ENCODE peak calls at places on chromosome 4, in six cellular contexts. One of them, this sample, is unnamed.
A peak's percentile ranks its signal among the peaks of the same experiment; 100 is the strongest.

GRCh38 chr4:21888195-21888976 is 60.2 kb downstream of the KCNIP4 start:
- DNase-seq in mammary epithelial cell: peak; percentile 92
- DNase-seq in K562: no peak
- DNase-seq in PC-3: peak; percentile 90
- DNase-seq in uterus: no peak
- DNase-seq in fibroblast of lung: peak; percentile 93
- DNase-seq in this sample: peak; percentile 89

GRCh38 chr4:125105561-125105960 is 209.2 kb upstream of the FAT4 start:
- DNase-seq in fibroblast of lung: peak; percentile 63
- DNase-seq in uterus: no peak
- DNase-seq in K562: no peak
- DNase-seq in mammary epithelial cell: no peak
- DNase-seq in PC-3: no peak
- DNase-seq in this sample: no peak

GRCh38 chr4:136025540-136025939 is 1506.8 kb downstream of the PCDH18 start:
- DNase-seq in mammary epithelial cell: no peak
- DNase-seq in uterus: no peak
- DNase-seq in K562: no peak
- DNase-seq in fibroblast of lung: no peak
- DNase-seq in PC-3: no peak
- DNase-seq in this sample: no peak

GRCh38 chr4:15164571-15164970 is 162.3 kb downstream of the CPEB2 start:
- DNase-seq in uterus: no peak
- DNase-seq in K562: no peak
- DNase-seq in fibroblast of lung: no peak
- DNase-seq in PC-3: peak; percentile 17
- DNase-seq in mammary epithelial cell: peak; percentile 60
- DNase-seq in this sample: peak; percentile 56

GRCh38 chr4:154018659-154019058 is 229.8 kb upstream of the SFRP2 start:
- DNase-seq in K562: no peak
- DNase-seq in mammary epithelial cell: no peak
- DNase-seq in PC-3: no peak
- DNase-seq in uterus: no peak
- DNase-seq in fibroblast of lung: no peak
- DNase-seq in this sample: no peak

GRCh38 chr4:72744103-72744725 is 175.2 kb upstream of the ADAMTS3 start:
- DNase-seq in PC-3: no peak
- DNase-seq in K562: no peak
- DNase-seq in mammary epithelial cell: peak; percentile 80
- DNase-seq in uterus: no peak
- DNase-seq in fibroblast of lung: no peak
- DNase-seq in this sample: no peak

GRCh38 chr4:13849778-13850177 is 222.3 kb upstream of the BOD1L1 start:
- DNase-seq in PC-3: no peak
- DNase-seq in uterus: no peak
- DNase-seq in fibroblast of lung: no peak
- DNase-seq in K562: no peak
- DNase-seq in mammary epithelial cell: no peak
- DNase-seq in this sample: no peak

GRCh38 chr4:40507977-40508376 is 121.7 kb downstream of the RBM47 start:
- DNase-seq in uterus: no peak
- DNase-seq in PC-3: no peak
- DNase-seq in K562: no peak
- DNase-seq in mammary epithelial cell: no peak
- DNase-seq in fibroblast of lung: peak; percentile 13
- DNase-seq in this sample: no peak

GRCh38 chr4:24488399-24489164 is 95.8 kb downstream of the DHX15 start:
- DNase-seq in uterus: peak; percentile 66
- DNase-seq in PC-3: peak; percentile 75
- DNase-seq in fibroblast of lung: peak; percentile 70
- DNase-seq in mammary epithelial cell: peak; percentile 33
- DNase-seq in K562: peak; percentile 86
- DNase-seq in this sample: peak; percentile 62

GRCh38 chr4:113232194-113232593 is 182.7 kb downstream of the ANK2 start:
- DNase-seq in K562: no peak
- DNase-seq in fibroblast of lung: no peak
- DNase-seq in PC-3: no peak
- DNase-seq in mammary epithelial cell: no peak
- DNase-seq in uterus: no peak
- DNase-seq in this sample: peak; percentile 32

GRCh38 chr4:100510551-100510950 is 7.3 kb downstream of the EMCN start:
- DNase-seq in uterus: no peak
- DNase-seq in K562: no peak
- DNase-seq in fibroblast of lung: no peak
- DNase-seq in PC-3: no peak
- DNase-seq in mammary epithelial cell: no peak
- DNase-seq in this sample: no peak

GRCh38 chr4:40316333-40316781 is 18.8 kb upstream of the CHRNA9 start:
- DNase-seq in PC-3: peak; percentile 70
- DNase-seq in K562: no peak
- DNase-seq in uterus: peak; percentile 42
- DNase-seq in mammary epithelial cell: peak; percentile 92
- DNase-seq in fibroblast of lung: peak; percentile 96
- DNase-seq in this sample: peak; percentile 90

GRCh38 chr4:16092682-16093319 is 9.0 kb upstream of the PROM1 start:
- DNase-seq in mammary epithelial cell: no peak
- DNase-seq in PC-3: no peak
- DNase-seq in K562: no peak
- DNase-seq in uterus: no peak
- DNase-seq in fibroblast of lung: no peak
- DNase-seq in this sample: no peak

GRCh38 chr4:177182156-177182555 is 127.5 kb upstream of the NEIL3 start:
- DNase-seq in PC-3: no peak
- DNase-seq in uterus: no peak
- DNase-seq in fibroblast of lung: peak; percentile 53
- DNase-seq in mammary epithelial cell: no peak
- DNase-seq in K562: no peak
- DNase-seq in this sample: no peak

GRCh38 chr4:109574443-109574850 is 14.4 kb downstream of the MCUB start:
- DNase-seq in mammary epithelial cell: no peak
- DNase-seq in K562: no peak
- DNase-seq in uterus: no peak
- DNase-seq in PC-3: peak; percentile 11
- DNase-seq in fibroblast of lung: peak; percentile 48
- DNase-seq in this sample: no peak

GRCh38 chr4:2742823-2743517 is 13.2 kb downstream of the TNIP2 start:
- DNase-seq in fibroblast of lung: no peak
- DNase-seq in mammary epithelial cell: no peak
- DNase-seq in uterus: no peak
- DNase-seq in PC-3: no peak
- DNase-seq in K562: no peak
- DNase-seq in this sample: no peak

GRCh38 chr4:3660086-3660927 is 105.9 kb upstream of the ADRA2C start:
- DNase-seq in uterus: no peak
- DNase-seq in PC-3: no peak
- DNase-seq in fibroblast of lung: peak; percentile 14
- DNase-seq in mammary epithelial cell: no peak
- DNase-seq in K562: no peak
- DNase-seq in this sample: no peak

GRCh38 chr4:102429553-102429952 is 71.6 kb upstream of the NFKB1 start:
- DNase-seq in K562: no peak
- DNase-seq in PC-3: peak; percentile 86
- DNase-seq in uterus: no peak
- DNase-seq in mammary epithelial cell: peak; percentile 95
- DNase-seq in fibroblast of lung: peak; percentile 53
- DNase-seq in this sample: peak; percentile 69

GRCh38 chr4:120919358-120919757 is 3.2 kb downstream of the PRDM5 start:
- DNase-seq in fibroblast of lung: no peak
- DNase-seq in mammary epithelial cell: no peak
- DNase-seq in uterus: no peak
- DNase-seq in PC-3: no peak
- DNase-seq in K562: no peak
- DNase-seq in this sample: no peak

GRCh38 chr4:159206427-159206871 is 103.6 kb downstream of the RAPGEF2 start:
- DNase-seq in fibroblast of lung: no peak
- DNase-seq in PC-3: peak; percentile 35
- DNase-seq in uterus: no peak
- DNase-seq in mammary epithelial cell: peak; percentile 60
- DNase-seq in K562: no peak
- DNase-seq in this sample: no peak

GRCh38 chr4:71287305-71287704 is 51.5 kb upstream of the SLC4A4 start:
- DNase-seq in K562: no peak
- DNase-seq in uterus: no peak
- DNase-seq in mammary epithelial cell: no peak
- DNase-seq in fibroblast of lung: peak; percentile 34
- DNase-seq in PC-3: peak; percentile 89
- DNase-seq in this sample: no peak

DNA sequence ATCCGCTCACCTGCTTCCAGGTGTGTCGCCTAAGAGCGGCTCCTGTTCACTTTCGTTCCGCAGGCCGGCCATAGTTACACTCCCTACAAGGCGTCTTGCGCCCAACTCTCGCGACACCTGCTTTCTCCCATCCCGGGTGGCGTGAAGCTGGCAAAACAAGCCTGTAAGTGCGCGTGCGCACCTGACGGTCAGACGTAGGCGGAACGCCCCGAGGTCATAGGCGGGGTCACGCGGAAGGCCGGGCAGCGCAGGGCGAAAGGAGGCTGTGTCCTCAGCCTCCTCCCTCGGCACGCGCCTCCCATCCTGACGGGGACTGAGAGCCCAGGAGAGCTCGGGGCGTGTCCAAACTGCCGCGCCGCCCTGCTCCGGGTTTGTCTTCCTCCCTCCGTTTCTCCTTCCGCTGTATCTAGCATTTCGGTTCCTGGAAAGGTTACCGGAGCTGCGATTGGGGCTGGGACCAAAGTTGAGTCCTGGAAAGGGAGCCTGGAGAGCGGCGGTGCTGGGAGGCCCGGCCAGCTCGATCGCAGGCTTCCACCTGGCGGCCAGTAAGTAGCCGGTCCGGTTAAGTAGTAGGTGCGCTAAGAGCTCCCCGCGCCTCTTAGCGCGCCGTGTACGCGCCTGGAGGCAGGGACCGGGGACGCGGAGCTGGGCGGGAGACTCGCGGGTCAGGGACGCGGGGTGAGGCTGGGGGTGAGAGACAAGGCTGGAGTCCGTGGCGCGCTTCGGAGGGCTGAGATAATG is at the start of the genes ABHD18 and MFSD8:
- DNase-seq in PC-3: peak; percentile 98
- DNase-seq in mammary epithelial cell: peak; percentile 99
- DNase-seq in K562: peak; percentile 92
- DNase-seq in uterus: peak; percentile 98
- DNase-seq in fibroblast of lung: peak; percentile 99
- DNase-seq in this sample: peak; percentile 98
- TF ChIP-seq CTCF in PC-3: peak; percentile 46
- TF ChIP-seq CTCF in mammary epithelial cell: peak; percentile 58
- TF ChIP-seq CTCF in K562: peak; percentile 63
- TF ChIP-seq CTCF in uterus: peak; percentile 48
- TF ChIP-seq CTCF in fibroblast of lung: peak; percentile 49
- TF ChIP-seq CTCF in this sample: peak; percentile 65

GRCh38 chr4:10151182-10151581 is 34.6 kb upstream of the WDR1 start:
- DNase-seq in mammary epithelial cell: no peak
- DNase-seq in PC-3: no peak
- DNase-seq in fibroblast of lung: no peak
- DNase-seq in uterus: no peak
- DNase-seq in K562: no peak
- DNase-seq in this sample: no peak
- H3K27me3 ChIP-seq in mammary epithelial cell: no peaks in the 10 kb centered on the region
- H3K27me3 ChIP-seq in PC-3: peaks cover 9% of the 10 kb centered on the region
- H3K27me3 ChIP-seq in fibroblast of lung: peaks cover 9% of the 10 kb centered on the region
- H3K27me3 ChIP-seq in uterus: no peaks in the 10 kb centered on the region
- H3K27me3 ChIP-seq in K562: peaks cover 38% of the 10 kb centered on the region
- H3K27me3 ChIP-seq in this sample: peaks cover 3% of the 10 kb centered on the region

DNA sequence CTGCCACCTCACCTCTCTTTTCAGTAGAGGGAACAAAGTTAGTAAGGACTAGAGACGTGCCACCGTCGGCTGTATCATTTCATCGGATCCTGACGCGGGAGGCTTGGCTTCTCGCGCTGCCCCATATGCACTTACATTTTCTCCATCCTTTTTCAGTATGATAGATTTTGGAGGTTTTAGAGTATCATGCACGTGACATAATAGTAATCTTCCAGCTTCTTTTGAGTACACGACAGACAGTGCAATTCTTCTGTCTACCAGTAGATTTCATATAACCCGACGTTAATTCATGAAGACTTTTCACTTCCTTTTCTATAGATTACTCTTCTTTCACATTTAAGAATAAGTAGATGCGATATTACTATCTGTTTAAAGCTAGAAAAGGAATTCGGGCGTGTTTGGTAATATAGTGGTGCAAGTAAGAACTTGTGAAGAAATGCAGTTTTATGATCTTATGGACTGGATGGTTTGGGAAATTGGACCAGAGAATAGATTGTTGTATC is 995 bp downstream of the CDS1 start:
- DNase-seq in K562: peak; percentile 11
- DNase-seq in PC-3: no peak
- DNase-seq in fibroblast of lung: peak; percentile 5
- DNase-seq in mammary epithelial cell: no peak
- DNase-seq in uterus: no peak
- DNase-seq in this sample: no peak
- TF ChIP-seq CTCF in K562: no peak
- TF ChIP-seq CTCF in PC-3: no peak
- TF ChIP-seq CTCF in fibroblast of lung: peak; percentile 6
- TF ChIP-seq CTCF in mammary epithelial cell: no peak
- TF ChIP-seq CTCF in uterus: no peak
- TF ChIP-seq CTCF in this sample: no peak

GRCh38 chr4:98804403-98804802 is 124.5 kb downstream of the EIF4E start:
- DNase-seq in uterus: no peak
- DNase-seq in K562: no peak
- DNase-seq in fibroblast of lung: no peak
- DNase-seq in PC-3: no peak
- DNase-seq in mammary epithelial cell: no peak
- DNase-seq in this sample: no peak
- H3K27me3 ChIP-seq in uterus: no peaks in the 10 kb centered on the region
- H3K27me3 ChIP-seq in K562: no peaks in the 10 kb centered on the region
- H3K27me3 ChIP-seq in fibroblast of lung: no peaks in the 10 kb centered on the region
- H3K27me3 ChIP-seq in PC-3: no peaks in the 10 kb centered on the region
- H3K27me3 ChIP-seq in mammary epithelial cell: no peaks in the 10 kb centered on the region
- H3K27me3 ChIP-seq in this sample: no peaks in the 10 kb centered on the region

DNA sequence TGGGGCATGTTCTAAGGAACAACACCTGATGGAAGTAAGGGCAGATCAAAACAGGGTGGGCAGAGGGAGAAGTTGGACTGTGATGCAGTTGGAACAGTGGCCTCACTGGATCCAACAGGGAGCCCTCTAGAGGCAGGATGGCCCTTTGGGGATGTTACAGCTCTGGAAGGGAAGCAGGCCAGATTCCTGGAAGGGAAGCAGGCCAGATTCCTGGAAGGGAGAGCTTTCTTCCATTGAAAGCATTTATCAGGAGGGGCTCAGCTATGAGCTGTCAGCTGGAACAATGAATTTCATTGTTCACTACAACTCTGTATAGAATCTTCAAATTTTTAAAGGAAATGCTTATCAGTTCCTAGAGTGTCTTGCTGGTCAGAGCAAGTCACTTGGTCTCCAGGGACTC is 17.7 kb downstream of the IL15 start:
- DNase-seq in mammary epithelial cell: no peak
- DNase-seq in uterus: peak; percentile 22
- DNase-seq in K562: no peak
- DNase-seq in fibroblast of lung: peak; percentile 23
- DNase-seq in PC-3: peak; percentile 65
- DNase-seq in this sample: no peak
- TF ChIP-seq CTCF in mammary epithelial cell: peak; percentile 75
- TF ChIP-seq CTCF in uterus: no peak
- TF ChIP-seq CTCF in K562: no peak
- TF ChIP-seq CTCF in fibroblast of lung: peak; percentile 50
- TF ChIP-seq CTCF in PC-3: peak; percentile 84
- TF ChIP-seq CTCF in this sample: peak; percentile 78